ENCODE peak calls at places on chromosomes 6 and 20, in six cellular contexts. One of them, this sample, is unnamed.
A peak's percentile ranks its signal among the peaks of the same experiment; 100 is the strongest.

GRCh38 chr6:118893095-118893881 is 664 bp upstream of the ASF1A start:
- DNase-seq in stimulated activated CD8-positive, alpha-beta memory T cell treated with anti-CD3 and anti-CD28 coated beads, Interleukin-2, amount 100 ng/mL, for 48 hours: peak; percentile 12
- DNase-seq in stimulated activated CD4-positive, alpha-beta T cell treated with anti-CD3 and anti-CD28 coated beads, Interleukin-1b, Interleukin-23, amount 100 ng/mL, for 4 hours: no peak
- DNase-seq in sigmoid colon: no peak
- DNase-seq in CD8-positive, alpha-beta memory T cell: no peak
- DNase-seq in MV-4-11: peak; percentile 32
- DNase-seq in this sample: no peak

GRCh38 chr20:60718743-60719142 is 533.3 kb upstream of the CDH4 start:
- DNase-seq in stimulated activated CD8-positive, alpha-beta memory T cell treated with anti-CD3 and anti-CD28 coated beads, Interleukin-2, amount 100 ng/mL, for 48 hours: peak; percentile 2
- DNase-seq in sigmoid colon: no peak
- DNase-seq in stimulated activated CD4-positive, alpha-beta T cell treated with anti-CD3 and anti-CD28 coated beads, Interleukin-1b, Interleukin-23, amount 100 ng/mL, for 4 hours: no peak
- DNase-seq in MV-4-11: no peak
- DNase-seq in CD8-positive, alpha-beta memory T cell: no peak
- DNase-seq in this sample: no peak

GRCh38 chr6:134449004-134449403 is 131.1 kb upstream of the SGK1 start:
- DNase-seq in stimulated activated CD8-positive, alpha-beta memory T cell treated with anti-CD3 and anti-CD28 coated beads, Interleukin-2, amount 100 ng/mL, for 48 hours: no peak
- DNase-seq in CD8-positive, alpha-beta memory T cell: no peak
- DNase-seq in MV-4-11: no peak
- DNase-seq in stimulated activated CD4-positive, alpha-beta T cell treated with anti-CD3 and anti-CD28 coated beads, Interleukin-1b, Interleukin-23, amount 100 ng/mL, for 4 hours: no peak
- DNase-seq in sigmoid colon: no peak
- DNase-seq in this sample: no peak

GRCh38 chr20:64212750-64213149 is 42.8 kb upstream of the PCMTD2 start:
- DNase-seq in stimulated activated CD8-positive, alpha-beta memory T cell treated with anti-CD3 and anti-CD28 coated beads, Interleukin-2, amount 100 ng/mL, for 48 hours: no peak
- DNase-seq in MV-4-11: no peak
- DNase-seq in stimulated activated CD4-positive, alpha-beta T cell treated with anti-CD3 and anti-CD28 coated beads, Interleukin-1b, Interleukin-23, amount 100 ng/mL, for 4 hours: no peak
- DNase-seq in CD8-positive, alpha-beta memory T cell: no peak
- DNase-seq in sigmoid colon: peak; percentile 83
- DNase-seq in this sample: no peak

GRCh38 chr6:130008236-130008873 is 10.0 kb upstream of the L3MBTL3 start:
- DNase-seq in CD8-positive, alpha-beta memory T cell: no peak
- DNase-seq in stimulated activated CD4-positive, alpha-beta T cell treated with anti-CD3 and anti-CD28 coated beads, Interleukin-1b, Interleukin-23, amount 100 ng/mL, for 4 hours: no peak
- DNase-seq in MV-4-11: no peak
- DNase-seq in sigmoid colon: no peak
- DNase-seq in stimulated activated CD8-positive, alpha-beta memory T cell treated with anti-CD3 and anti-CD28 coated beads, Interleukin-2, amount 100 ng/mL, for 48 hours: no peak
- DNase-seq in this sample: no peak

GRCh38 chr6:95176322-95176721 is 401.0 kb upstream of the MANEA start:
- DNase-seq in sigmoid colon: no peak
- DNase-seq in stimulated activated CD8-positive, alpha-beta memory T cell treated with anti-CD3 and anti-CD28 coated beads, Interleukin-2, amount 100 ng/mL, for 48 hours: no peak
- DNase-seq in MV-4-11: no peak
- DNase-seq in stimulated activated CD4-positive, alpha-beta T cell treated with anti-CD3 and anti-CD28 coated beads, Interleukin-1b, Interleukin-23, amount 100 ng/mL, for 4 hours: no peak
- DNase-seq in CD8-positive, alpha-beta memory T cell: no peak
- DNase-seq in this sample: no peak

GRCh38 chr20:58803533-58803932 is 47.2 kb downstream of the GNAS-AS1 start:
- DNase-seq in sigmoid colon: no peak
- DNase-seq in stimulated activated CD4-positive, alpha-beta T cell treated with anti-CD3 and anti-CD28 coated beads, Interleukin-1b, Interleukin-23, amount 100 ng/mL, for 4 hours: no peak
- DNase-seq in MV-4-11: no peak
- DNase-seq in stimulated activated CD8-positive, alpha-beta memory T cell treated with anti-CD3 and anti-CD28 coated beads, Interleukin-2, amount 100 ng/mL, for 48 hours: no peak
- DNase-seq in CD8-positive, alpha-beta memory T cell: no peak
- DNase-seq in this sample: no peak

GRCh38 chr20:60966031-60966430 is 286.0 kb upstream of the CDH4 start:
- DNase-seq in sigmoid colon: no peak
- DNase-seq in stimulated activated CD4-positive, alpha-beta T cell treated with anti-CD3 and anti-CD28 coated beads, Interleukin-1b, Interleukin-23, amount 100 ng/mL, for 4 hours: no peak
- DNase-seq in stimulated activated CD8-positive, alpha-beta memory T cell treated with anti-CD3 and anti-CD28 coated beads, Interleukin-2, amount 100 ng/mL, for 48 hours: no peak
- DNase-seq in CD8-positive, alpha-beta memory T cell: no peak
- DNase-seq in MV-4-11: no peak
- DNase-seq in this sample: no peak

This sample was measured in GM06990.